ENCODE peak calls at places on chromosomes 11 and 22, in eight cellular contexts. One of them, this sample, is unnamed.

GRCh38 chr11:130636672-130637463 is 188.4 kb downstream of the ADAMTS15 start:
- DNase-seq in upper lobe of right lung: no peak
- DNase-seq in stimulated activated CD4-positive, alpha-beta T cell treated with anti-CD3 and anti-CD28 coated beads, Interleukin-12 subunit alpha, Interleukin-12 subunit beta, amount 100 ng/mL, for 4 hours: no peak
- DNase-seq in HFFc6: peak; percentile 85
- DNase-seq in stimulated activated CD8-positive, alpha-beta memory T cell treated with anti-CD3 and anti-CD28 coated beads, Interleukin-7, amount 100 ng/mL, for 24 hours: no peak
- DNase-seq in posterior cingulate gyrus: no peak
- DNase-seq in type B pancreatic cell: no peak
- DNase-seq in endothelial cell: no peak
- DNase-seq in this sample: no peak

GRCh38 chr11:132770802-132771545 is 761.3 kb downstream of the OPCML start:
- DNase-seq in upper lobe of right lung: no peak
- DNase-seq in stimulated activated CD4-positive, alpha-beta T cell treated with anti-CD3 and anti-CD28 coated beads, Interleukin-12 subunit alpha, Interleukin-12 subunit beta, amount 100 ng/mL, for 4 hours: no peak
- DNase-seq in HFFc6: no peak
- DNase-seq in stimulated activated CD8-positive, alpha-beta memory T cell treated with anti-CD3 and anti-CD28 coated beads, Interleukin-7, amount 100 ng/mL, for 24 hours: no peak
- DNase-seq in posterior cingulate gyrus: no peak
- DNase-seq in type B pancreatic cell: no peak
- DNase-seq in endothelial cell: no peak
- DNase-seq in this sample: no peak

GRCh38 chr11:117826832-117827231 is 2.3 kb upstream of the FXYD2 start:
- DNase-seq in upper lobe of right lung: peak; percentile 3
- DNase-seq in stimulated activated CD4-positive, alpha-beta T cell treated with anti-CD3 and anti-CD28 coated beads, Interleukin-12 subunit alpha, Interleukin-12 subunit beta, amount 100 ng/mL, for 4 hours: no peak
- DNase-seq in HFFc6: no peak
- DNase-seq in stimulated activated CD8-positive, alpha-beta memory T cell treated with anti-CD3 and anti-CD28 coated beads, Interleukin-7, amount 100 ng/mL, for 24 hours: no peak
- DNase-seq in posterior cingulate gyrus: no peak
- DNase-seq in type B pancreatic cell: no peak
- DNase-seq in endothelial cell: no peak
- DNase-seq in this sample: no peak

GRCh38 chr11:14541180-14541579 is 21.0 kb upstream of the PSMA1 start:
- DNase-seq in upper lobe of right lung: no peak
- DNase-seq in stimulated activated CD4-positive, alpha-beta T cell treated with anti-CD3 and anti-CD28 coated beads, Interleukin-12 subunit alpha, Interleukin-12 subunit beta, amount 100 ng/mL, for 4 hours: no peak
- DNase-seq in HFFc6: no peak
- DNase-seq in stimulated activated CD8-positive, alpha-beta memory T cell treated with anti-CD3 and anti-CD28 coated beads, Interleukin-7, amount 100 ng/mL, for 24 hours: no peak
- DNase-seq in posterior cingulate gyrus: no peak
- DNase-seq in type B pancreatic cell: no peak
- DNase-seq in endothelial cell: no peak
- DNase-seq in this sample: no peak

GRCh38 chr11:128908391-128909246 is 17.5 kb downstream of the KCNJ5 start:
- DNase-seq in upper lobe of right lung: no peak
- DNase-seq in stimulated activated CD4-positive, alpha-beta T cell treated with anti-CD3 and anti-CD28 coated beads, Interleukin-12 subunit alpha, Interleukin-12 subunit beta, amount 100 ng/mL, for 4 hours: no peak
- DNase-seq in HFFc6: peak; percentile 66
- DNase-seq in stimulated activated CD8-positive, alpha-beta memory T cell treated with anti-CD3 and anti-CD28 coated beads, Interleukin-7, amount 100 ng/mL, for 24 hours: no peak
- DNase-seq in posterior cingulate gyrus: no peak
- DNase-seq in type B pancreatic cell: no peak
- DNase-seq in endothelial cell: no peak
- DNase-seq in this sample: no peak

GRCh38 chr11:69309800-69310280 is 15.9 kb downstream of the MYEOV start:
- DNase-seq in upper lobe of right lung: no peak
- DNase-seq in stimulated activated CD4-positive, alpha-beta T cell treated with anti-CD3 and anti-CD28 coated beads, Interleukin-12 subunit alpha, Interleukin-12 subunit beta, amount 100 ng/mL, for 4 hours: no peak
- DNase-seq in HFFc6: peak; percentile 41
- DNase-seq in stimulated activated CD8-positive, alpha-beta memory T cell treated with anti-CD3 and anti-CD28 coated beads, Interleukin-7, amount 100 ng/mL, for 24 hours: no peak
- DNase-seq in posterior cingulate gyrus: no peak
- DNase-seq in type B pancreatic cell: no peak
- DNase-seq in endothelial cell: no peak
- DNase-seq in this sample: no peak

GRCh38 chr11:92765965-92766371 is 203.5 kb upstream of the MTNR1B start:
- DNase-seq in upper lobe of right lung: no peak
- DNase-seq in stimulated activated CD4-positive, alpha-beta T cell treated with anti-CD3 and anti-CD28 coated beads, Interleukin-12 subunit alpha, Interleukin-12 subunit beta, amount 100 ng/mL, for 4 hours: no peak
- DNase-seq in HFFc6: no peak
- DNase-seq in stimulated activated CD8-positive, alpha-beta memory T cell treated with anti-CD3 and anti-CD28 coated beads, Interleukin-7, amount 100 ng/mL, for 24 hours: no peak
- DNase-seq in posterior cingulate gyrus: no peak
- DNase-seq in type B pancreatic cell: no peak
- DNase-seq in endothelial cell: peak; percentile 76
- DNase-seq in this sample: no peak

GRCh38 chr11:116078101-116078561 is 573.9 kb upstream of the CADM1 start:
- DNase-seq in upper lobe of right lung: no peak
- DNase-seq in stimulated activated CD4-positive, alpha-beta T cell treated with anti-CD3 and anti-CD28 coated beads, Interleukin-12 subunit alpha, Interleukin-12 subunit beta, amount 100 ng/mL, for 4 hours: no peak
- DNase-seq in HFFc6: no peak
- DNase-seq in stimulated activated CD8-positive, alpha-beta memory T cell treated with anti-CD3 and anti-CD28 coated beads, Interleukin-7, amount 100 ng/mL, for 24 hours: no peak
- DNase-seq in posterior cingulate gyrus: no peak
- DNase-seq in type B pancreatic cell: no peak
- DNase-seq in endothelial cell: peak; percentile 38
- DNase-seq in this sample: no peak

GRCh38 chr22:28030442-28030841 is 111.4 kb upstream of the PITPNB start:
- DNase-seq in upper lobe of right lung: no peak
- DNase-seq in stimulated activated CD4-positive, alpha-beta T cell treated with anti-CD3 and anti-CD28 coated beads, Interleukin-12 subunit alpha, Interleukin-12 subunit beta, amount 100 ng/mL, for 4 hours: no peak
- DNase-seq in HFFc6: no peak
- DNase-seq in stimulated activated CD8-positive, alpha-beta memory T cell treated with anti-CD3 and anti-CD28 coated beads, Interleukin-7, amount 100 ng/mL, for 24 hours: no peak
- DNase-seq in posterior cingulate gyrus: no peak
- DNase-seq in type B pancreatic cell: no peak
- DNase-seq in endothelial cell: no peak
- DNase-seq in this sample: no peak

GRCh38 chr11:86134580-86135318 is 65.9 kb upstream of the PICALM start:
- DNase-seq in upper lobe of right lung: no peak
- DNase-seq in stimulated activated CD4-positive, alpha-beta T cell treated with anti-CD3 and anti-CD28 coated beads, Interleukin-12 subunit alpha, Interleukin-12 subunit beta, amount 100 ng/mL, for 4 hours: no peak
- DNase-seq in HFFc6: no peak
- DNase-seq in stimulated activated CD8-positive, alpha-beta memory T cell treated with anti-CD3 and anti-CD28 coated beads, Interleukin-7, amount 100 ng/mL, for 24 hours: no peak
- DNase-seq in posterior cingulate gyrus: no peak
- DNase-seq in type B pancreatic cell: no peak
- DNase-seq in endothelial cell: no peak
- DNase-seq in this sample: no peak

This sample was measured in GM19239.